ENCODE peak calls at places on chromosomes 12 and 14, in four cellular contexts. Y is GM12878, D is K562, A is GM12891. K is an unnamed sample.

GRCh38 chr14:51304956-51305355 is 64.9 kb downstream of the TMX1 start:
- DNase-seq in Y (no peak), D (no peak), A (no peak), K (no peak)

GRCh38 chr14:87522575-87522974 is 470.4 kb downstream of the GALC start:
- DNase-seq in Y (no peak), D (no peak), A (no peak), K (no peak)

GRCh38 chr12:31118831-31119530 is 45.3 kb downstream of the DDX11 start:
- DNase-seq in Y (no peak), D (peak; percentile 58), A (no peak), K (no peak)

GRCh38 chr12:11553871-11554533 is 95.5 kb upstream of the ETV6 start:
- DNase-seq in Y (peak; percentile 88), D (peak; percentile 34), A (peak; percentile 39), K (peak; percentile 38)

GRCh38 chr12:11650697-11651281 is 1.3 kb downstream of the ETV6 start:
- DNase-seq in Y (peak; percentile 40), D (no peak), A (no peak), K (no peak)

GRCh38 chr14:50619569-50620141 is 48.5 kb downstream of the SAV1 start:
- DNase-seq in Y (peak; percentile 21), D (no peak), A (no peak), K (peak; percentile 2)

GRCh38 chr12:8661016-8661415 is 1.6 kb downstream of the MFAP5 start:
- DNase-seq in Y (no peak), D (no peak), A (no peak), K (no peak)

GRCh38 chr14:98210045-98210678 is 1061.8 kb downstream of the BCL11B start:
- DNase-seq in Y (no peak), D (no peak), A (no peak), K (no peak)

GRCh38 chr12:7645395-7646177 is 20.1 kb downstream of the APOBEC1 start:
- DNase-seq in Y (no peak), D (peak; percentile 25), A (peak; percentile 18), K (peak; percentile 33)

GRCh38 chr12:16385779-16386646 is 38.6 kb downstream of the MGST1 start:
- DNase-seq in Y (peak; percentile 5), D (no peak), A (peak; percentile 1), K (no peak)

GRCh38 chr14:90499908-90500664 is 103.3 kb downstream of the CALM1 start:
- DNase-seq in Y (no peak), D (no peak), A (no peak), K (no peak)

GRCh38 chr12:129607756-129608155 is 296.1 kb downstream of the TMEM132D start:
- DNase-seq in Y (no peak), D (no peak), A (no peak), K (no peak)

GRCh38 chr12:20722142-20722541 is 27.0 kb downstream of the SLCO1C1 start:
- DNase-seq in Y (no peak), D (no peak), A (no peak), K (no peak)

GRCh38 chr14:60723218-60724079 is 702 bp downstream of the SIX4 start:
- DNase-seq in Y (no peak), D (peak; percentile 13), A (peak; percentile 46), K (no peak)

GRCh38 chr12:25529738-25530137 is 23.3 kb downstream of the LMNTD1 start:
- DNase-seq in Y (no peak), D (no peak), A (no peak), K (no peak)

GRCh38 chr12:120314220-120314619 is 12.1 kb downstream of the SIRT4 start:
- DNase-seq in Y (no peak), D (peak; percentile 40), A (no peak), K (peak; percentile 7)

GRCh38 chr12:57604454-57605307 is at the start of gene DTX3:
- DNase-seq in Y (no peak), D (no peak), A (peak; percentile 62), K (no peak)

GRCh38 chr14:24264298-24264697 is 1.3 kb upstream of the TGM1 start:
- DNase-seq in Y (no peak), D (no peak), A (no peak), K (no peak)

GRCh38 chr14:37900582-37900981 is 305.2 kb downstream of the TTC6 start:
- DNase-seq in Y (no peak), D (no peak), A (no peak), K (no peak)

GRCh38 chr14:104766863-104767633 is 14.1 kb downstream of the SIVA1 start:
- DNase-seq in Y (no peak), D (no peak), A (no peak), K (no peak)

GRCh38 chr12:63882844-63883243 is 38.3 kb downstream of the SRGAP1 start:
- DNase-seq in Y (no peak), D (no peak), A (no peak), K (no peak)

GRCh38 chr14:31026076-31026394 is at the start of gene STRN3:
- DNase-seq in Y (no peak), D (no peak), A (no peak), K (no peak)
- TF ChIP-seq SPI1 in Y (peak; percentile 1), D (no peak), A (no peak), K (no peak)

GRCh38 chr12:49885118-49885517 is 18.6 kb downstream of the FAIM2 start:
- DNase-seq in Y (no peak), D (no peak), A (no peak), K (no peak)

GRCh38 chr12:49880756-49881390 is 22.8 kb downstream of the FAIM2 start:
- DNase-seq in Y (no peak), D (no peak), A (no peak), K (no peak)

GRCh38 chr12:49882248-49882850 is 21.4 kb downstream of the FAIM2 start:
- DNase-seq in Y (no peak), D (no peak), A (no peak), K (no peak)

GRCh38 chr12:49883065-49883464 is 20.6 kb downstream of the FAIM2 start:
- DNase-seq in Y (no peak), D (no peak), A (no peak), K (no peak)

DNA sequence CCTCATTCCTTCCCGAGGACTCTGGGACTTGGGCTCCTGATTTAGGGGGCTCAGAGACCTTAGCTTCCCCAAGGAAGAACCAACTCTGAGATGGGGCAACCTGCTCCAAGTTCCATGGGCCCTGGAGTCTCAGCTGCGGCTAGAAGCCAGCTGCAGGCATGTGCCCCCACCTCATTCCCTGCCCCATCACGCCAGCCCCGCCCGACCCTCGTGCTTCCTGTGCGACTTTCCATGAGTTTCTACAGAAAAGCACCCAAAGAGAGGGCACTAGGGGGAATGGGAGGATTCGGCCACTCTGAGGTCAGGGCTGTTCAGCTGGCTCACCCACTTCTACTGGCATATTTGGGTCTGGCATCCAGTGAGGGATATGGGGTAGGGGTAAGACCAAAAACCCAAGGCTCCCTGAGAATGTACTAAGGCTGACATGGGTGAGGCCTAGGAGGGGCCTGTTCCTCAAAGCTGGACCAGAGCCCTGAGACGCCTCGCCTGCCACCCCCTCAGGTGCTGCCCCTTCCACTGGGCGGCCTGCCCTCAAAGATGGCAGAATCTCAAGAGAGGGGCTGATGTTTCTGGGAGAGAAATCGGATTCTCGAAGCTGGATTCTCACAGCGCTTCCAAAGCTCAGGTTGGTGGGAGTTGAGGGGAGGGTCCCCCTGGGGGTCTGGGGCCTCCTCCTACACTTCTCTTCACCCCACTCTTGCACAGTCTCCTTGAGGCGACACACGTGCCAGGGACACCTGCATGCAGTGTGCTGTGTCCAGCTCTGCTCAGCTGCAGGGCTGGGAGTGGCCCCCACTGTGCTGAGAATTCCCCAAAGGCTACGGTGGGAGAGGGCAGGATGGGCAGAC is 22.1 kb downstream of the FAIM2 start:
- DNase-seq in Y (no peak), D (no peak), A (no peak), K (no peak)
- TF ChIP-seq SPI1 in Y (no peak), D (no peak), A (no peak), K (no peak)

GRCh38 chr12:1591543-1591942 is 2.8 kb downstream of the FBXL14 start:
- DNase-seq in Y (no peak), D (no peak), A (no peak), K (no peak)
- TF ChIP-seq SPI1 in Y (no peak), D (no peak), A (no peak), K (no peak)

DNA sequence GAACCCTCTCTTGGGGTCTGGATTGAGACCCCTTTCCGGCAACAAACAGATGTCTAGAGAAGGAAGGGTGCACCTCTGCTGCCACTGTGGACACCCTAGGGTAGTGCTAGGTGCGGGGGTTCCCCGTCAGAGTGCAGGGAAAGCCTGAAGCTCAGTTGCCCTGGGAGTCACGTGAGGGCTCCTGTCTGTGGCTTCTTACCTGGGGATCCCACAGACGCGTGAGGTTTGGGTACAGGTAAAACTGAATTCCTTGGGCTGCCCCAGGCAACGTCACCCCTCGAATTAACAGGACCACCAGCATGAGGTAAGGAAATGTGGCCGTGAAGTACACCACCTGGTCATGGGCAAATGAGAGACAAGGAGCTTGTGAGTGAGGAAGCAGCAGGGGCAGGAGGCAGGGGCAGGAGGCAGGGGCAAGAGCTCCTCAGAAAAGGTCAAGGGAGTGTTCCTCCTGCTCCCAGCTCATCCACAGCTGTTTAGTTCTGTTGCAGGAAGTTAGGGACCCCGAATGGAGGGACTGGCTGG is 21.0 kb upstream of the SLC6A12 start:
- DNase-seq in Y (no peak), D (no peak), A (no peak), K (no peak)
- TF ChIP-seq SPI1 in Y (no peak), D (no peak), A (no peak), K (no peak)

GRCh38 chr12:114092981-114093380 is 126.9 kb upstream of the RBM19 start:
- DNase-seq in Y (no peak), D (no peak), A (no peak), K (no peak)
- TF ChIP-seq SPI1 in Y (no peak), D (no peak), A (no peak), K (no peak)

DNA sequence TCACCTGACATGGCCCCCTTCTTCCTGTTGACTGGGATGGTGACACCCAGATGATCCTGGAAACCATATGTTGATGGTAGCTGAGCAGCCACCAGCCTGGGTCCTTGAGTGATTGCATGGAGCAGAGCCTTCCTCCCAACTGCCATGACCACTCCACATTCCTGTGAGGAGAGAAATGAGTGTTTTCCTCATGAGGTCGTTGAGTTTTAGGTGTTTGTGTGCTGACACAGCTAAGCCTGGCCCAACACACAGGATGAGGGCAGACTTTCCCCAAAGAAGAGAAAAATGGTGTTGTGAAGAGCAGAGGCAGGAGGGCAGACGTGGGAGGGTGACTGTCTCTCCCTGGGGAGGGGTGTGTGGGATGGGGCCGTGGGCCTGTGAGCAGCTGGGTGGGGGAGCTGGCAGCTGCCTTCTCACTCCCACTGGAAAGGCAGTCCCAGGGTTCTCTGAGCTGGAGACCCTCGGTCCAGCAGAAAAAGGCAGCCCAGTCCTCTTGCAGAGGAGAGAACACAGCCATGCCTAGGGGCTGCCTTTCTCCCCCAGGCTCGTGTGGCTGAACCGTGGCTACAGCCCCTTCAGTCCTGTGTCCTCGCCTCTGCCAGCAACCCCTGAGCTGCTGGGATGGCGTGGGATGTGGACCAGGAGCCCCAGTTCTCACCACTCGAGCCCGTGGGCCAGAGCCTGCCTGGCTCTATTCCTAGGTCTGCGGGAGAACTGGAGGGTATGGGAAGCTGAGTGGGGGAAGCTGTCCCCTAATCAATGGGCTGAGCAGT is 257.0 kb downstream of the ADGRD1 start:
- DNase-seq in Y (no peak), D (no peak), A (no peak), K (no peak)
- TF ChIP-seq SPI1 in Y (no peak), D (no peak), A (no peak), K (no peak)

DNA sequence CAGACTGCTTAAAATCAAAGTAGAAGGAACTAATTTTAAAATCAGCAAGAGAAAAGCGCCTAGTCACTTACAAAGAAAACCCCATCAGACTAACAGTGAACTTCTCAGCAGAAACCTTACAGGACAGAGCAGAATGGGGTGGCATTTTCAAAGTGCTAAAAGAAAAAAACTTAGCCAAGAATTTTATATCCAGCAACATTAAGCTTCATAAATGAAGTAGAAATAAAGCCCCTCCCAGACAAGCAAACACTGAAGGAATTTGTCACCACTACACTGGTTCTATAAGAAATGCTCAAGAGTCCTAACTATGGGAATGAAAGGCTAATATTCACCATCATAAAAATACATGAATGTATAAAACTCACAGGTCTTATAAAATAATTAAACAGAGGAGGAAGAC is 6.4 kb upstream of the ZNF268 start:
- DNase-seq in Y (no peak), D (no peak), A (no peak), K (no peak)
- TF ChIP-seq SPI1 in Y (no peak), D (no peak), A (no peak), K (no peak)

GRCh38 chr12:71125949-71126348 is 31.9 kb downstream of the TSPAN8 start:
- DNase-seq in Y (no peak), D (no peak), A (no peak), K (no peak)
- TF ChIP-seq SPI1 in Y (no peak), D (no peak), A (no peak), K (no peak)